ENCODE peak calls at places on chromosomes 3 and 15, in nine cellular contexts. O, I, U, X, F, Z, B, Y and R are unnamed samples.

GRCh38 chr3:186255703-186256331 is 106.2 kb downstream of the DGKG start:
- DNase-seq in O (peak), I (no peak), U (no peak), X (no peak), F (no peak), Z (no peak), B (peak), Y (peak), R (no peak)

GRCh38 chr3:137820366-137820765 is 56.3 kb downstream of the SOX14 start:
- DNase-seq in O (no peak), I (no peak), U (no peak), X (no peak), F (no peak), Z (no peak), B (no peak), Y (no peak), R (no peak)

GRCh38 chr3:11609481-11609880 is 34.2 kb downstream of the VGLL4 start:
- DNase-seq in O (no peak), I (no peak), U (no peak), X (no peak), F (no peak), Z (no peak), B (no peak), Y (no peak), R (no peak)

GRCh38 chr15:90412356-90413194 is 24.5 kb downstream of the IQGAP1 start:
- DNase-seq in O (peak), I (peak), U (peak), X (no peak), F (peak), Z (no peak), B (no peak), Y (no peak), R (no peak)

GRCh38 chr3:71503525-71504249 is 79.8 kb downstream of the FOXP1 start:
- DNase-seq in O (no peak), I (peak), U (peak), X (no peak), F (peak), Z (peak), B (no peak), Y (no peak), R (no peak)

GRCh38 chr15:66023322-66023972 is 154.2 kb downstream of the RAB11A start:
- DNase-seq in O (no peak), I (no peak), U (no peak), X (no peak), F (no peak), Z (no peak), B (no peak), Y (peak), R (no peak)

GRCh38 chr3:4588410-4588809 is 95.3 kb downstream of the ITPR1 start:
- DNase-seq in O (no peak), I (peak), U (no peak), X (no peak), F (no peak), Z (no peak), B (no peak), Y (no peak), R (no peak)

GRCh38 chr15:99466701-99467337 is 99.0 kb upstream of the MEF2A start:
- DNase-seq in O (no peak), I (peak), U (no peak), X (no peak), F (no peak), Z (no peak), B (no peak), Y (peak), R (no peak)

GRCh38 chr15:86213888-86214287 is 134.2 kb downstream of the AGBL1 start:
- DNase-seq in O (no peak), I (no peak), U (no peak), X (no peak), F (no peak), Z (no peak), B (no peak), Y (no peak), R (no peak)

GRCh38 chr3:139689122-139689521 is 11.3 kb upstream of the NMNAT3 start:
- DNase-seq in O (peak), I (no peak), U (no peak), X (no peak), F (no peak), Z (no peak), B (no peak), Y (no peak), R (no peak)

GRCh38 chr3:50639055-50639494 is 22.1 kb downstream of the MAPKAPK3 start:
- DNase-seq in O (no peak), I (peak), U (no peak), X (no peak), F (no peak), Z (no peak), B (no peak), Y (no peak), R (no peak)

GRCh38 chr15:96560246-96560895 is 229.9 kb downstream of the NR2F2 start:
- DNase-seq in O (no peak), I (peak), U (no peak), X (no peak), F (no peak), Z (no peak), B (no peak), Y (no peak), R (no peak)

GRCh38 chr15:64911317-64912186 is at the start of gene ANKDD1A:
- DNase-seq in O (peak), I (peak), U (no peak), X (peak), F (no peak), Z (peak), B (peak), Y (peak), R (no peak)

GRCh38 chr3:11380314-11380713 is 108.1 kb downstream of the ATG7 start:
- DNase-seq in O (no peak), I (no peak), U (no peak), X (no peak), F (no peak), Z (no peak), B (no peak), Y (no peak), R (no peak)

GRCh38 chr3:56347219-56347871 is 120.9 kb downstream of the ERC2 start:
- DNase-seq in O (peak), I (peak), U (no peak), X (no peak), F (no peak), Z (no peak), B (peak), Y (peak), R (no peak)

GRCh38 chr3:57544181-57545125 is at the start of gene DNAH12:
- DNase-seq in O (peak), I (peak), U (no peak), X (no peak), F (peak), Z (peak), B (peak), Y (peak), R (no peak)

GRCh38 chr3:160804762-160805161 is 48.7 kb downstream of the PPM1L start:
- DNase-seq in O (peak), I (peak), U (no peak), X (peak), F (peak), Z (no peak), B (no peak), Y (peak), R (peak)

GRCh38 chr3:133742351-133743091 is 3.7 kb upstream of the TF start:
- DNase-seq in O (no peak), I (peak), U (no peak), X (no peak), F (no peak), Z (peak), B (no peak), Y (no peak), R (peak)

GRCh38 chr15:39855400-39855799 is 64.7 kb downstream of the GPR176 start:
- DNase-seq in O (no peak), I (peak), U (no peak), X (no peak), F (no peak), Z (no peak), B (no peak), Y (no peak), R (no peak)

GRCh38 chr3:157534725-157535161 is 31.5 kb upstream of the VEPH1 start:
- DNase-seq in O (no peak), I (no peak), U (no peak), X (no peak), F (no peak), Z (no peak), B (no peak), Y (no peak), R (no peak)

GRCh38 chr3:148077318-148077923 is 620.3 kb upstream of the AGTR1 start:
- DNase-seq in O (peak), I (peak), U (no peak), X (no peak), F (no peak), Z (peak), B (no peak), Y (no peak), R (no peak)

GRCh38 chr3:140424211-140424610 is 253.7 kb upstream of the TRIM42 start:
- DNase-seq in O (no peak), I (peak), U (no peak), X (no peak), F (no peak), Z (no peak), B (no peak), Y (no peak), R (no peak)

GRCh38 chr3:183391460-183391859 is 37.0 kb downstream of the MCF2L2 start:
- DNase-seq in O (no peak), I (no peak), U (no peak), X (no peak), F (no peak), Z (no peak), B (no peak), Y (no peak), R (no peak)

GRCh38 chr15:46129145-46129544 is 494.3 kb downstream of the SQOR start:
- DNase-seq in O (no peak), I (no peak), U (no peak), X (no peak), F (no peak), Z (no peak), B (no peak), Y (no peak), R (no peak)

GRCh38 chr3:31170932-31171670 is 276.6 kb upstream of the GADL1 start:
- DNase-seq in O (no peak), I (peak), U (peak), X (no peak), F (peak), Z (no peak), B (no peak), Y (no peak), R (no peak)

GRCh38 chr15:70284438-70285214 is 186.9 kb upstream of the TLE3 start:
- DNase-seq in O (no peak), I (no peak), U (no peak), X (no peak), F (no peak), Z (no peak), B (peak), Y (no peak), R (peak)
- H3K4me3 ChIP-seq in O (no peak), I (no peak), U (no peak), X (no peak), F (no peak), Z (no peak), B (no peak), Y (no peak), R (no peak)

DNA sequence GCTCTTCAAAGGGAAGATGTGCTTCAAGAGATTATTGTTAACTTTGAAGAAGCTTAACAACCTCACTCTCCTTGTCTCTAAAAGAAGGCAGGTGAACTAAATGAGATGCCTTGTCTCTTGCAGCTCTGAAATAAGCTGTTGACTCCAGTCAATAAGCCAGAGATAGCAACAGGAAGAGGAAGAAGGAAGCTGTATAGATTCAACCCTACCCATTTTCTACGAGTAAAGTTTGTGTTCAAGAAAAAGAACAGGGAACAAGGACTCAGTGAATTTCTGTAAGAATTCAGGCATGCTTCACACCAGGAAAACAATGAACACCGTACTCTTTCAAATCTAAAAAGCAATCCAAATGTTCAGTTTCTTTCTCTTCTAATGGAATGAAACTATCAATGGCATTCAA is 503.5 kb downstream of the MAGI1 start:
- DNase-seq in O (no peak), I (no peak), U (no peak), X (no peak), F (no peak), Z (no peak), B (no peak), Y (no peak), R (no peak)
- H3K4me3 ChIP-seq in O (no peak), I (no peak), U (no peak), X (no peak), F (no peak), Z (no peak), B (no peak), Y (no peak), R (no peak)

GRCh38 chr15:89129123-89129815 is 41.0 kb downstream of the ABHD2 start:
- DNase-seq in O (peak), I (peak), U (no peak), X (peak), F (no peak), Z (peak), B (no peak), Y (peak), R (peak)

GRCh38 chr15:89129816-89130134 is 41.5 kb downstream of the ABHD2 start:
- DNase-seq in O (no peak), I (no peak), U (no peak), X (no peak), F (no peak), Z (no peak), B (no peak), Y (no peak), R (peak)

GRCh38 chr15:89132611-89133242 is 44.5 kb downstream of the ABHD2 start:
- DNase-seq in O (no peak), I (no peak), U (no peak), X (peak), F (no peak), Z (no peak), B (no peak), Y (no peak), R (no peak)

GRCh38 chr15:89128320-89129122 is 40.3 kb downstream of the ABHD2 start:
- DNase-seq in O (no peak), I (no peak), U (no peak), X (no peak), F (no peak), Z (no peak), B (no peak), Y (no peak), R (no peak)

GRCh38 chr15:89130194-89130593 is 41.9 kb downstream of the ABHD2 start:
- DNase-seq in O (no peak), I (no peak), U (no peak), X (no peak), F (no peak), Z (no peak), B (no peak), Y (no peak), R (peak)
- H3K4me3 ChIP-seq in O (no peak), I (no peak), U (no peak), X (no peak), F (no peak), Z (no peak), B (no peak), Y (no peak), R (no peak)

DNA sequence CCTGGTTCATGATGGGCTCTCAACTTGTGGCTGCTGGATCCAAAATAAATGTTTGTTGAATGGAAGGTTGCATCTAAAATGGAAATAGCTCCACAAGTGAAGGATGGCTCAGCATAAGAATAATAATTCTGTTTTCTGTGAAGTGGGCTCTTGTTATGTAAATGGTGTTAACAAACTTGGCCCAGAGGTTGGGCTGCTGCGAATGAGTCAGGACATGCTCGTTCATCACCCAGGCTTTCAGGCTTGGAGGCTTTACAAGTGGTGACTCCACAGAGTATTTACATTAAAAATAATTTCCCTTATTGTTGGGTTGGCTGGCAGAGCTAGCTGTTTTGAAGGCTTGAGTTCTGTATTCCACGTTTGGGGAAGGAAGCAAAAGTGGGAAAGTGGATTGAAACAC is 60.5 kb downstream of the ITGB5 start:
- DNase-seq in O (peak), I (peak), U (peak), X (no peak), F (no peak), Z (no peak), B (no peak), Y (no peak), R (no peak)
- H3K4me3 ChIP-seq in O (peak), I (no peak), U (no peak), X (no peak), F (no peak), Z (no peak), B (no peak), Y (no peak), R (no peak)

GRCh38 chr3:122682016-122682374 is 1.4 kb downstream of the PARP14 start:
- DNase-seq in O (no peak), I (no peak), U (no peak), X (no peak), F (no peak), Z (no peak), B (no peak), Y (no peak), R (no peak)
- H3K4me3 ChIP-seq in O (peak), I (peak), U (no peak), X (peak), F (no peak), Z (peak), B (no peak), Y (no peak), R (no peak)

DNA sequence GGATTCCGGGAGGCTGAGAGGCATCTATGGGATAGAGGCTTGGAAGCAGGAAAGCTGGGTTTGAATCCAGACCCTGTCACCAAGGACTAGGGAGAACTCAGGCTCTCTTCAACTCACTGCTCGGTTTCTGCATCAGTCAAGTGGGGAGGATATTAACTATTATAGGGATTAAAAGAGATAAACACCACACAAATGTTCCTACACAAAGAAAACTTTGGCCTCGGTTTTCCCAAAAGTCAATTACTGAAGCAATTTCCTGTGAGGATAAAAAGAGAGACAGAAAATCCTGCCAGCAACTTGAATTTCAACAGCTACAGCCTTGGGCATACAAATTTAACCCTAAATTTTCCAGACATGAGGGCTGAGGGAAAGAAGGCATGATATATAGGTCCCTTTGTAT is 36.0 kb downstream of the ITGB5 start:
- DNase-seq in O (no peak), I (no peak), U (no peak), X (no peak), F (no peak), Z (no peak), B (no peak), Y (no peak), R (no peak)
- H3K4me3 ChIP-seq in O (no peak), I (no peak), U (no peak), X (no peak), F (no peak), Z (no peak), B (no peak), Y (no peak), R (no peak)

DNA sequence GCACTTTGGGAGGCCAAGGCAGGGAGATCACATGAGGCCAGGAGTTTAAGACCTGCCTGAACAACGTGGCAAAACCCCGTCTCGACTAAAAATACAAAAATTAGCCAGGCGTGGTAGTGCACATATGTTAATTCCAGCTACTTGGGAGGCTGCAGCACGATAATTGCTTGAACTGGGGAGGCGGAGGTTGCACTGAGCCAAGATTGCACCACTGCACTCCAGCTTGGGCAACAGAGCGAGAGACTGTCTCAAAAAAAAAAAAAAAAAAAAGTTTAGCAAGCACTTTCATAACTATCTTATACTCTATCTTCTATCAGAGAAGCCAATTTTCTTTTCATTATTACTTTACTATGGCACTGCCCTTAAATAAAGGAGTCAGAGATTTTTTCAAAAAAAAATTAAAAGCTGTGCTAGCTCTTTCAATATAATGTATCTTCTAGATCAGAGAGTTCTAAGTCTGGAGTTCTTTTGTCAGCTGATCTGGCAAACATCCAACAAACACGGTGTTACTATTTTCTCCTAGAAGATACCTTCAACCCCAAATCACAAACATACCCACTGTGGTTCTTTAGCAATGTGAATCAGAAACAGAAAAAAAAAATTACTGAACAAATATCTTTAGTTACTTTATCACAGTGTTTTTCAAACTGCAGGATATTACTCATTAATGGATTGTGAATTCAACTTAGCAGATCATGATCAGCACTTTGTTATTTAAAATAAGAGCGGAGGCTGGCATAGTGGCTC is 3.0 kb downstream of the ZNF770 start:
- DNase-seq in O (no peak), I (peak), U (no peak), X (no peak), F (no peak), Z (no peak), B (no peak), Y (no peak), R (no peak)
- H3K4me3 ChIP-seq in O (peak), I (no peak), U (no peak), X (no peak), F (no peak), Z (no peak), B (no peak), Y (no peak), R (no peak)

DNA sequence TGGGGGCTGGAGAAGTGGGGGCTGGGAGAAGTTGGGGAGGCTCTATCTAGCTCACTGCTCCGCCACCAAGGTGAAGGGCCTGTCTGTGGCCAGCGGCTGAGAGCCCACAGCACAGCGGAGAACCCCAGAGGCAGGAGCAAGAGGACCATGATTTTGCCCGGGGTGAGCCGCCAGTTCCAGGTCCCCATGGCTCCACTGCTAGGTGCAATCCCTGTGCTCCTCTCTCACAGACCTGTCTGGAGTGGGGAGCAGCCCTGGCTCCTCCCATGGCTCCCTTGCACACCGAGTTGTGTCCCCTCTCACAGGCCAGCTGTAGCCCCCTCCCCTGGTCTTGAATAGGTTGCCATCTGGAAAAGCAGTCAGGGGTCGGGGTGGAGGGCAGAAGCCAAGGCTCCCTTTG is 4.6 kb upstream of the NRROS start:
- DNase-seq in O (no peak), I (no peak), U (no peak), X (no peak), F (no peak), Z (no peak), B (no peak), Y (no peak), R (no peak)
- H3K4me3 ChIP-seq in O (no peak), I (no peak), U (no peak), X (no peak), F (no peak), Z (no peak), B (no peak), Y (no peak), R (no peak)

GRCh38 chr3:48896991-48897390 is 1.7 kb downstream of the SLC25A20 start:
- DNase-seq in O (no peak), I (no peak), U (no peak), X (no peak), F (no peak), Z (no peak), B (no peak), Y (no peak), R (no peak)
- H3K4me3 ChIP-seq in O (no peak), I (no peak), U (no peak), X (no peak), F (no peak), Z (no peak), B (no peak), Y (no peak), R (peak)